ENCODE peak calls at places on chromosome 15, in four cellular contexts. Z, N, B and V are unnamed samples.

GRCh38 chr15:76253851-76254440 is 57.3 kb downstream of the ETFA start:
- DNase-seq in N (no peak), Z (no peak), B (no peak), V (no peak)

GRCh38 chr15:75001310-75001709 is 5.9 kb downstream of the SCAMP5 start:
- DNase-seq in Z (no peak), N (no peak), B (no peak), V (no peak)

GRCh38 chr15:62783303-62783957 is 259.1 kb upstream of the TPM1 start:
- DNase-seq in B (no peak), N (no peak), Z (no peak), V (no peak)

GRCh38 chr15:62603757-62604156 is 438.7 kb upstream of the C2CD4B start:
- DNase-seq in N (no peak), Z (no peak), B (no peak), V (no peak)

GRCh38 chr15:59306520-59307163 is 66.0 kb downstream of the MYO1E start:
- DNase-seq in N (no peak), Z (no peak), B (no peak), V (no peak)

GRCh38 chr15:75887178-75887577 is 16.5 kb upstream of the FBXO22 start:
- DNase-seq in B (no peak), Z (no peak), N (peak; percentile 20), V (no peak)

GRCh38 chr15:42118650-42119531 is 24.5 kb upstream of the PLA2G4D start:
- DNase-seq in Z (no peak), B (no peak), N (no peak), V (no peak)

GRCh38 chr15:74535388-74536084 is 5.5 kb upstream of the ARID3B start:
- DNase-seq in N (no peak), Z (no peak), B (no peak), V (no peak)

GRCh38 chr15:74417230-74417629 is 16.5 kb downstream of the SEMA7A start:
- DNase-seq in N (no peak), B (no peak), Z (no peak), V (no peak)

GRCh38 chr15:53644681-53645080 is 114.8 kb downstream of the WDR72 start:
- DNase-seq in N (no peak), Z (no peak), B (no peak), V (no peak)

GRCh38 chr15:85282504-85283115 is 97.8 kb upstream of the AKAP13 start:
- DNase-seq in B (no peak), N (no peak), Z (no peak), V (no peak)

GRCh38 chr15:96351801-96352593 is 21.5 kb downstream of the NR2F2 start:
- DNase-seq in Z (no peak), N (no peak), B (no peak), V (no peak)

GRCh38 chr15:78640840-78641733 is at the start of gene CHRNB4:
- DNase-seq in B (peak; percentile 88), N (no peak), Z (no peak), V (no peak)
- TF ChIP-seq TCF7L2 in B (no peak), N (no peak), Z (no peak), V (no peak)

GRCh38 chr15:100922192-100923040 is 3.3 kb downstream of the LRRK1 start:
- DNase-seq in N (no peak), Z (no peak), B (no peak), V (no peak)
- H3K27me3 ChIP-seq in N (peaks cover 66% of the 10 kb centered on the region), Z (no peaks in the 10 kb centered on the region), B (peaks cover 18% of the 10 kb centered on the region), V (no peaks in the 10 kb centered on the region)

GRCh38 chr15:49815937-49816336 is 195.1 kb downstream of the DTWD1 start:
- DNase-seq in B (no peak), Z (no peak), N (no peak), V (no peak)
- TF ChIP-seq TCF7L2 in B (no peak), Z (no peak), N (no peak), V (no peak)

GRCh38 chr15:67838789-67839332 is 984 bp downstream of the RNU6-1 start:
- DNase-seq in N (peak; percentile 56), Z (no peak), B (no peak), V (no peak)
- H3K27me3 ChIP-seq in N (peaks cover 25% of the 10 kb centered on the region), Z (no peaks in the 10 kb centered on the region), B (no peaks in the 10 kb centered on the region), V (no peaks in the 10 kb centered on the region)

DNA sequence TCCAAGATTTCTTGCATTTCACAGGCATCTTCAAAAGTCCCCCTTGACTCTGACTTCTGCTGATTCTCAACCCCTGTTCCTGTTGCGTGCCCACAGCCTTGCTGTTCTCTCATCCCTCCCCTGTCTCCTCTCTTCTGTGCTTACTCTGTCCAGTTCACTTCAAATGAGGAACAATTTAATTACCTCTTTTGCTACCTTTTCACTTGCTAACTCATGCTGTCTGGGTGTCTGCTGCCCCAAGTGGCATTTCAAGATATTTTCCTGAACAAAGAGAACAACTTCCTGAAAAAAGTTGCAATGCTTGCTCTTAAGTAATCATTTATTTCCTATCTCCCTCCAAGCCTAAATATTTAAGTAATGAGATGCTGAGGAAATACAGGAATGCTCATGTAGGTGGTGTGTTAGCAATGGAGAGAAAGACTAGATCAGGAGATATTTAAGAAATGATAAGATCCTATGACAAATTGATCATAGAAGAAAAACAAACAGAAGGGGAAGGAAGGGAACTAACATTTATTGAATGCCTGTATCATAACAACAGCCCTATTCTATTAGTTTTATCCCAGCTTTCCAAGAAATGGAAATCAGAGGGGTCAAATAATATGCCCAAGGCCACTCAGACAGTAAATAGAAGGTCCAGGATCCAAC is 42.2 kb downstream of the SV2B start:
- DNase-seq in N (peak; percentile 6), Z (no peak), B (no peak), V (no peak)
- TF ChIP-seq TCF7L2 in N (no peak), Z (no peak), B (no peak), V (no peak)

DNA sequence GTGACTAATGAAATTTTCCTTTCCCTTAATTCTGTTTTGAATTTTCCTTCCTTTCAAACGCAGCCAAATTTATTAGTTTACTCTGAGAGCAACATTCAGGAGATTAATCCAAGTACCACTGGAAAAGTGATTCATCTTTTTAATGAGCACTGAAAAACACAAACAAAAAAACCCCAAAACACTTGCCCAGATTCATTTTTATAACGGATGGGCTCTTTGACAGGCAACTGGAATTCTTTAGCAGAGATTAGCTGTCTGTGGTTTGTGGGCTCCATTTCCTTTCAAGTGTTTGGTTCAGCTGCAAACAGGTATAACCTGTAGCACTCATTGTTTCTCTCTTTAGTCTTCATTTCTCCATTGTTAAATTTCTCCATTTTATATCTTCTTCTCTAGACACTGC is 3.1 kb upstream of the POLR2M start:
- DNase-seq in N (no peak), Z (no peak), B (no peak), V (no peak)
- H3K27me3 ChIP-seq in N (peaks cover 22% of the 10 kb centered on the region), Z (no peaks in the 10 kb centered on the region), B (peaks cover 20% of the 10 kb centered on the region), V (peaks cover 5% of the 10 kb centered on the region)